ENCODE peak calls at places on chromosomes 13 and 19, in ten cellular contexts. T, Z, P, V, O, A, Y, C, M and J are unnamed samples.

GRCh38 chr13:30731658-30732390 is 3.5 kb upstream of the ALOX5AP start:
- DNase-seq in C (no peak), P (no peak), Z (no peak), Y (no peak), T (no peak), O (no peak), M (no peak), V (no peak), A (no peak), J (no peak)

GRCh38 chr13:33110713-33111413 is 94.6 kb downstream of the KL start:
- DNase-seq in A (no peak), V (no peak), Y (no peak), O (peak), P (no peak), Z (no peak), C (peak), T (no peak), M (no peak), J (no peak)

GRCh38 chr19:40266912-40267600 is 18.1 kb downstream of the AKT2 start:
- DNase-seq in V (no peak), P (no peak), C (no peak), M (no peak), O (no peak), Y (no peak), A (no peak), T (no peak), Z (no peak), J (no peak)

GRCh38 chr13:45340422-45341033 is 455 bp downstream of the TPT1 start:
- DNase-seq in M (peak), T (peak), P (peak), Z (peak), C (peak), O (peak), V (peak), Y (peak), A (peak), J (peak)

GRCh38 chr13:83827338-83827737 is 54.9 kb downstream of the SLITRK1 start:
- DNase-seq in T (no peak), Z (no peak), Y (no peak), V (no peak), M (no peak), A (no peak), P (no peak), O (no peak), C (no peak), J (no peak)

GRCh38 chr19:30065680-30066606 is 123.9 kb downstream of the URI1 start:
- DNase-seq in C (no peak), Z (peak), P (no peak), V (no peak), M (no peak), A (no peak), Y (no peak), O (no peak), T (no peak), J (no peak)

GRCh38 chr13:104832265-104832664 is 1703.2 kb downstream of the EFNB2 start:
- DNase-seq in M (no peak), Z (no peak), Y (no peak), V (no peak), O (no peak), A (no peak), P (no peak), C (no peak), T (no peak), J (no peak)

GRCh38 chr13:50220938-50221337 is 205.7 kb downstream of the KCNRG start:
- DNase-seq in V (no peak), T (no peak), Z (no peak), P (no peak), O (no peak), C (no peak), M (peak), A (no peak), Y (no peak), J (no peak)

GRCh38 chr13:44565881-44566280 is 10.2 kb downstream of the TSC22D1 start:
- DNase-seq in V (no peak), C (no peak), T (no peak), Y (no peak), P (no peak), A (no peak), Z (no peak), M (no peak), O (no peak), J (no peak)

GRCh38 chr19:32349724-32350475 is 4.5 kb downstream of the ZNF507 start:
- DNase-seq in Z (no peak), T (no peak), M (no peak), C (no peak), O (no peak), P (peak), Y (no peak), V (no peak), A (no peak), J (no peak)

GRCh38 chr13:90107658-90108057 is 1239.8 kb upstream of the MIR17HG start:
- DNase-seq in V (no peak), O (no peak), C (no peak), A (no peak), Y (no peak), M (no peak), P (no peak), T (no peak), Z (no peak), J (no peak)

GRCh38 chr19:46863818-46864629 is 3.2 kb downstream of the ARHGAP35 start:
- DNase-seq in Z (no peak), A (no peak), P (peak), Y (no peak), T (no peak), V (no peak), M (no peak), O (peak), C (peak), J (no peak)

GRCh38 chr19:55579766-55580621 is 654 bp downstream of the ZNF579 start:
- DNase-seq in C (no peak), P (no peak), Z (no peak), A (peak), T (no peak), V (peak), M (no peak), O (no peak), Y (no peak), J (no peak)

GRCh38 chr19:13430790-13431582 is 75.3 kb downstream of the CACNA1A start:
- DNase-seq in V (peak), T (no peak), P (peak), O (no peak), A (peak), Z (peak), Y (no peak), M (no peak), C (no peak), J (peak)

GRCh38 chr19:30076101-30076551 is 134.1 kb downstream of the URI1 start:
- DNase-seq in M (no peak), V (no peak), P (no peak), O (no peak), T (no peak), A (no peak), C (no peak), Z (peak), Y (no peak), J (no peak)